ENCODE peak calls at places on chromosome 14, in ten cellular contexts. K, X, O, I, Z, U, N, D, A and T are unnamed samples.

GRCh38 chr14:75700295-75700694 is 39.2 kb downstream of the TTLL5 start:
- DNase-seq in K (no peak), D (no peak), X (no peak), A (no peak), I (no peak), U (no peak), Z (no peak), N (no peak), O (no peak), T (no peak)

GRCh38 chr14:29403091-29403490 is 524.6 kb downstream of the PRKD1 start:
- DNase-seq in K (no peak), A (no peak), U (no peak), Z (no peak), N (no peak), O (no peak), D (no peak), I (no peak), X (no peak), T (no peak)

GRCh38 chr14:96091149-96091693 is 52.1 kb downstream of the C14orf132 start:
- DNase-seq in A (no peak), I (no peak), K (no peak), O (no peak), X (no peak), D (no peak), U (peak), Z (no peak), N (peak), T (no peak)

GRCh38 chr14:21894003-21894897 is 220.6 kb upstream of the OR4E1 start:
- DNase-seq in N (no peak), O (peak), Z (no peak), K (peak), A (peak), X (peak), U (no peak), I (no peak), D (no peak), T (peak)

GRCh38 chr14:81243499-81243898 is 22.7 kb upstream of the GTF2A1 start:
- DNase-seq in A (no peak), I (no peak), X (no peak), D (no peak), U (no peak), K (no peak), N (no peak), O (no peak), Z (no peak), T (no peak)

GRCh38 chr14:101953151-101953550 is 11.2 kb upstream of the DYNC1H1 start:
- DNase-seq in Z (no peak), N (no peak), O (no peak), X (no peak), D (no peak), U (no peak), A (no peak), K (no peak), I (no peak), T (no peak)

GRCh38 chr14:73888971-73889370 is 2.3 kb downstream of the ZNF410 start:
- DNase-seq in D (no peak), A (no peak), X (no peak), N (no peak), O (no peak), I (no peak), K (no peak), Z (no peak), U (no peak), T (no peak)

GRCh38 chr14:98957211-98958047 is 314.6 kb downstream of the BCL11B start:
- DNase-seq in I (no peak), X (no peak), D (no peak), K (no peak), A (no peak), Z (no peak), O (no peak), N (no peak), U (peak), T (no peak)

GRCh38 chr14:90488256-90488655 is 91.4 kb downstream of the CALM1 start:
- DNase-seq in K (no peak), N (no peak), O (no peak), I (no peak), D (no peak), A (no peak), Z (no peak), X (no peak), U (no peak), T (no peak)

GRCh38 chr14:26190644-26191043 is 407.2 kb downstream of the NOVA1 start:
- DNase-seq in X (no peak), D (no peak), A (no peak), O (no peak), N (no peak), K (no peak), Z (no peak), U (no peak), I (no peak), T (no peak)